ENCODE peak calls at places on chromosomes 6 and 20, in five cellular contexts. One of them, this sample, is unnamed.

GRCh38 chr6:143514996-143515760 is 3.7 kb upstream of the FUCA2 start:
- DNase-seq in left ventricle myocardium superior: peak
- DNase-seq in lower leg skin: no peak
- DNase-seq in amniotic epithelial cell: no peak
- DNase-seq in AG08396: peak
- DNase-seq in this sample: peak

GRCh38 chr20:50913976-50914375 is 17.3 kb downstream of the ADNP start:
- DNase-seq in left ventricle myocardium superior: no peak
- DNase-seq in lower leg skin: no peak
- DNase-seq in amniotic epithelial cell: peak
- DNase-seq in AG08396: peak
- DNase-seq in this sample: no peak

GRCh38 chr6:167925011-167925410 is 72.5 kb upstream of the KIF25 start:
- DNase-seq in left ventricle myocardium superior: no peak
- DNase-seq in lower leg skin: no peak
- DNase-seq in amniotic epithelial cell: peak
- DNase-seq in AG08396: peak
- DNase-seq in this sample: no peak

GRCh38 chr6:30720738-30721197 is 616 bp downstream of the TUBB start:
- DNase-seq in left ventricle myocardium superior: peak
- DNase-seq in lower leg skin: peak
- DNase-seq in amniotic epithelial cell: no peak
- DNase-seq in AG08396: peak
- DNase-seq in this sample: peak

GRCh38 chr20:63223121-63223825 is 7.3 kb upstream of the YTHDF1 start:
- DNase-seq in left ventricle myocardium superior: peak
- DNase-seq in lower leg skin: no peak
- DNase-seq in amniotic epithelial cell: peak
- DNase-seq in AG08396: peak
- DNase-seq in this sample: peak

GRCh38 chr20:38730989-38731737 is 6.9 kb downstream of the SLC32A1 start:
- DNase-seq in left ventricle myocardium superior: peak
- DNase-seq in lower leg skin: no peak
- DNase-seq in amniotic epithelial cell: peak
- DNase-seq in AG08396: peak
- DNase-seq in this sample: peak

GRCh38 chr6:118679293-118679692 is 27.9 kb upstream of the CEP85L start:
- DNase-seq in left ventricle myocardium superior: no peak
- DNase-seq in lower leg skin: no peak
- DNase-seq in amniotic epithelial cell: peak
- DNase-seq in AG08396: peak
- DNase-seq in this sample: no peak

GRCh38 chr6:84522135-84522535 is 242.3 kb downstream of the TBX18 start:
- DNase-seq in left ventricle myocardium superior: no peak
- DNase-seq in lower leg skin: peak
- DNase-seq in amniotic epithelial cell: peak
- DNase-seq in AG08396: peak
- DNase-seq in this sample: peak

GRCh38 chr20:4135385-4136077 is 120.2 kb upstream of the RNF24 start:
- DNase-seq in left ventricle myocardium superior: no peak
- DNase-seq in lower leg skin: no peak
- DNase-seq in amniotic epithelial cell: peak
- DNase-seq in AG08396: peak
- DNase-seq in this sample: peak

GRCh38 chr20:61420781-61421180 is 168.7 kb downstream of the CDH4 start:
- DNase-seq in left ventricle myocardium superior: no peak
- DNase-seq in lower leg skin: no peak
- DNase-seq in amniotic epithelial cell: no peak
- DNase-seq in AG08396: no peak
- DNase-seq in this sample: peak

GRCh38 chr6:38796006-38796405 is 80.9 kb downstream of the DNAH8 start:
- DNase-seq in left ventricle myocardium superior: no peak
- DNase-seq in lower leg skin: no peak
- DNase-seq in amniotic epithelial cell: no peak
- DNase-seq in AG08396: no peak
- DNase-seq in this sample: no peak

GRCh38 chr6:159594750-159595117 is 98.3 kb downstream of the SOD2 start:
- DNase-seq in left ventricle myocardium superior: no peak
- DNase-seq in lower leg skin: no peak
- DNase-seq in amniotic epithelial cell: peak
- DNase-seq in AG08396: peak
- DNase-seq in this sample: no peak

GRCh38 chr6:35160642-35161041 is 19.5 kb upstream of the TCP11 start:
- DNase-seq in left ventricle myocardium superior: no peak
- DNase-seq in lower leg skin: no peak
- DNase-seq in amniotic epithelial cell: no peak
- DNase-seq in AG08396: no peak
- DNase-seq in this sample: no peak

This sample was measured in kidney.